ENCODE peak calls at places on chromosomes 13 and 19, in six cellular contexts. J, H, Z, F, T and Q are unnamed samples.

GRCh38 chr13:100660761-100661160 is 13.8 kb downstream of the TMTC4 start:
- DNase-seq in Z (no peak), J (no peak), H (no peak), T (no peak), F (no peak), Q (no peak)

GRCh38 chr19:12527034-12527836 is 24.0 kb downstream of the ZNF564 start:
- DNase-seq in J (no peak), H (no peak), T (peak; percentile 43), F (no peak), Z (no peak), Q (no peak)

GRCh38 chr19:48551437-48552302 is at the start of gene SULT2B1:
- DNase-seq in F (no peak), Z (no peak), T (no peak), H (no peak), J (no peak), Q (no peak)

GRCh38 chr19:30686252-30686762 is 314.1 kb downstream of the ZNF536 start:
- DNase-seq in F (no peak), T (peak; percentile 12), J (no peak), Z (no peak), H (no peak), Q (no peak)

GRCh38 chr13:41554626-41555386 is 97.5 kb downstream of the RGCC start:
- DNase-seq in H (no peak), F (no peak), Z (no peak), J (no peak), T (no peak), Q (no peak)

GRCh38 chr13:33264620-33264978 is 21.0 kb downstream of the STARD13 start:
- DNase-seq in F (no peak), T (no peak), H (no peak), Z (no peak), J (no peak), Q (no peak)

GRCh38 chr13:50589651-50590054 is 253.8 kb downstream of the DLEU7 start:
- DNase-seq in F (no peak), J (no peak), H (peak; percentile 46), T (peak; percentile 79), Z (no peak), Q (no peak)

GRCh38 chr13:44268965-44269364 is 104.7 kb upstream of the SERP2 start:
- DNase-seq in T (no peak), Z (no peak), H (no peak), J (no peak), F (no peak), Q (no peak)

GRCh38 chr13:46106839-46107371 is 2.1 kb upstream of the CPB2 start:
- DNase-seq in H (no peak), Z (no peak), F (no peak), T (no peak), J (no peak), Q (no peak)

GRCh38 chr13:20993211-20993610 is 68.2 kb downstream of the LATS2 start:
- DNase-seq in J (no peak), T (no peak), Z (no peak), F (no peak), H (no peak), Q (no peak)

GRCh38 chr13:48493851-48494250 is 39.0 kb downstream of the RCBTB2 start:
- DNase-seq in H (no peak), Z (no peak), F (no peak), T (peak; percentile 66), J (no peak), Q (no peak)

GRCh38 chr13:99374994-99375805 is 68.0 kb upstream of the GPR183 start:
- DNase-seq in T (no peak), Z (no peak), H (no peak), J (no peak), F (no peak), Q (no peak)

GRCh38 chr19:33773704-33774624 is 22.7 kb upstream of the KCTD15 start:
- DNase-seq in H (no peak), Z (no peak), F (no peak), J (no peak), T (no peak), Q (no peak)

GRCh38 chr19:6235031-6235951 is 44.5 kb downstream of the MLLT1 start:
- DNase-seq in J (no peak), F (no peak), T (no peak), Z (no peak), H (no peak), Q (no peak)

GRCh38 chr13:32669030-32669646 is 82.9 kb downstream of the PDS5B start:
- DNase-seq in J (peak; percentile 18), F (no peak), H (no peak), T (peak; percentile 74), Z (no peak), Q (no peak)